ENCODE peak calls at places on chromosomes 4 and X, in nine cellular contexts. A, T, L, X, H, B, I, S and P are unnamed samples.

GRCh38 chr4:161178310-161178709 is 985.5 kb downstream of the FSTL5 start:
- DNase-seq in X (no peak), T (no peak), S (no peak), H (no peak), L (no peak), A (no peak), I (no peak), B (no peak), P (no peak)

GRCh38 chr4:55834086-55834795 is 14.7 kb downstream of the EXOC1L start:
- DNase-seq in L (no peak), H (no peak), B (no peak), S (no peak), X (no peak), T (no peak), I (no peak), A (no peak), P (no peak)

GRCh38 chr4:81827568-81828202 is 356.0 kb upstream of the RASGEF1B start:
- DNase-seq in H (no peak), B (no peak), X (no peak), S (no peak), T (no peak), L (no peak), A (no peak), I (no peak), P (no peak)

GRCh38 chr4:21304061-21304541 is 603.8 kb downstream of the PACRGL start:
- DNase-seq in T (no peak), A (peak; percentile 64), I (no peak), H (no peak), L (no peak), S (no peak), X (no peak), B (peak; percentile 32), P (no peak)

GRCh38 chr4:37604464-37604863 is 81.7 kb downstream of the RELL1 start:
- DNase-seq in S (no peak), I (no peak), A (no peak), L (no peak), H (no peak), T (no peak), B (no peak), X (peak; percentile 48), P (no peak)

GRCh38 chr4:150385606-150386005 is 196.3 kb upstream of the MAB21L2 start:
- DNase-seq in H (peak; percentile 92), A (no peak), X (peak; percentile 86), T (no peak), S (no peak), I (no peak), L (peak; percentile 86), B (peak; percentile 50), P (peak; percentile 63)

GRCh38 chr4:128782076-128782715 is 27.3 kb upstream of the JADE1 start:
- DNase-seq in X (peak; percentile 5), S (peak; percentile 19), T (peak; percentile 62), A (no peak), B (peak; percentile 1), L (no peak), H (no peak), I (peak; percentile 30), P (no peak)

GRCh38 chrX:1486749-1487361 is 34.1 kb upstream of the ASMTL start:
- DNase-seq in A (no peak), X (no peak), B (no peak), H (no peak), S (no peak), L (no peak), I (no peak), T (no peak), P (no peak)

GRCh38 chrX:68018248-68019203 is 414.8 kb downstream of the OPHN1 start:
- DNase-seq in T (no peak), S (peak; percentile 7), H (no peak), I (no peak), X (peak; percentile 34), B (no peak), L (no peak), A (no peak), P (no peak)

GRCh38 chr4:38160487-38161207 is 200.4 kb downstream of the PTTG2 start:
- DNase-seq in L (peak; percentile 83), S (peak; percentile 59), H (peak; percentile 91), A (peak; percentile 38), X (peak; percentile 96), I (no peak), B (peak; percentile 66), T (peak; percentile 40), P (no peak)

GRCh38 chr4:184746532-184746870 is 12.6 kb upstream of the CENPU start:
- DNase-seq in I (no peak), A (no peak), X (peak; percentile 66), H (peak; percentile 61), B (no peak), L (peak; percentile 15), T (no peak), S (no peak), P (no peak)